ENCODE peak calls at places on chromosomes 12 and 14, in nine cellular contexts. N is left lung; P is colonic mucosa; U is fibroblast of the aortic adventitia; E is kidney epithelial cell; O is CD8-positive, alpha-beta T cell; G is lower leg skin; B is heart right ventricle; Y is coronary artery. X is an unnamed sample.

GRCh38 chr14:51481643-51482042 is 170.1 kb upstream of the FRMD6 start:
- DNase-seq in B (no peak), U (no peak), Y (no peak), N (no peak), E (no peak), G (no peak), O (no peak), P (no peak), X (no peak)

GRCh38 chr14:23321572-23322547 is 603 bp downstream of the PABPN1 start:
- DNase-seq in Y (no peak), U (peak; percentile 46), G (peak; percentile 89), E (no peak), N (peak; percentile 91), B (peak; percentile 44), O (no peak), P (peak; percentile 57), X (peak; percentile 75)

GRCh38 chr12:13702401-13702800 is 279.0 kb downstream of the GRIN2B start:
- DNase-seq in E (no peak), O (no peak), N (no peak), U (no peak), B (no peak), G (no peak), P (no peak), Y (no peak), X (no peak)

GRCh38 chr12:67018105-67018504 is 251.1 kb upstream of the CAND1 start:
- DNase-seq in N (no peak), G (no peak), B (no peak), E (no peak), P (no peak), O (no peak), Y (no peak), U (no peak), X (no peak)

GRCh38 chr12:6267007-6267721 is 43.3 kb upstream of the PLEKHG6 start:
- DNase-seq in B (no peak), Y (no peak), O (no peak), G (no peak), E (peak; percentile 85), N (no peak), U (no peak), P (no peak), X (peak; percentile 68)

GRCh38 chr12:50803230-50803629 is 39.3 kb downstream of the ATF1 start:
- DNase-seq in O (no peak), N (no peak), U (no peak), P (no peak), E (no peak), Y (no peak), G (no peak), B (no peak), X (no peak)

GRCh38 chr12:65656904-65657351 is 167.4 kb upstream of the HMGA2 start:
- DNase-seq in N (no peak), P (no peak), O (no peak), G (no peak), U (peak; percentile 94), B (no peak), E (peak; percentile 95), Y (no peak), X (peak; percentile 95)

GRCh38 chr14:102591372-102591943 is 991 bp upstream of the RCOR1 start:
- DNase-seq in Y (peak; percentile 79), P (peak; percentile 54), O (peak; percentile 2), N (peak; percentile 80), B (peak; percentile 51), E (no peak), G (peak; percentile 91), U (no peak), X (no peak)

GRCh38 chr14:53942970-53943750 is 13.5 kb downstream of the BMP4 start:
- DNase-seq in O (no peak), Y (no peak), N (no peak), E (no peak), B (no peak), U (no peak), G (no peak), P (no peak), X (no peak)

GRCh38 chr12:123150273-123150803 is 552 bp downstream of the PITPNM2 start:
- DNase-seq in Y (no peak), O (no peak), G (peak; percentile 88), E (no peak), B (peak; percentile 54), U (no peak), N (peak; percentile 84), P (peak; percentile 45), X (peak; percentile 15)

GRCh38 chr12:19792028-19792427 is 352.7 kb downstream of the AEBP2 start:
- DNase-seq in Y (no peak), B (no peak), O (no peak), N (no peak), P (no peak), U (no peak), G (no peak), E (no peak), X (no peak)

GRCh38 chr14:30620178-30620577 is 1.9 kb upstream of the SCFD1 start:
- DNase-seq in O (no peak), Y (no peak), N (no peak), E (no peak), U (peak; percentile 43), P (no peak), G (no peak), B (no peak), X (peak; percentile 40)

GRCh38 chr12:120687570-120688289 is 781 bp downstream of the MLEC start:
- DNase-seq in O (no peak), E (no peak), G (no peak), N (no peak), U (peak; percentile 24), P (peak; percentile 63), B (peak; percentile 24), Y (no peak), X (no peak)

GRCh38 chr12:79366374-79366773 is 324.4 kb downstream of the PAWR start:
- DNase-seq in P (no peak), O (no peak), U (no peak), G (no peak), E (no peak), Y (no peak), B (no peak), N (no peak), X (no peak)

GRCh38 chr14:101253948-101254347 is 307.3 kb upstream of the DIO3 start:
- DNase-seq in G (no peak), P (no peak), N (no peak), E (no peak), Y (peak; percentile 41), O (no peak), B (no peak), U (no peak), X (no peak)

GRCh38 chr12:12804011-12804410 is 9.1 kb upstream of the DDX47 start:
- DNase-seq in P (peak; percentile 67), G (no peak), U (no peak), E (no peak), B (no peak), O (no peak), Y (no peak), N (no peak), X (peak; percentile 86)

GRCh38 chr12:114186241-114187002 is 219.5 kb downstream of the TBX5 start:
- DNase-seq in B (no peak), N (no peak), G (peak; percentile 53), O (no peak), P (no peak), U (no peak), E (no peak), Y (no peak), X (no peak)

GRCh38 chr12:113881588-113881987 is 84.5 kb downstream of the RBM19 start:
- DNase-seq in P (no peak), G (no peak), E (no peak), U (no peak), N (no peak), O (no peak), B (no peak), Y (no peak), X (no peak)

GRCh38 chr14:51860164-51860835 is at the start of gene GNG2:
- DNase-seq in N (peak; percentile 96), B (peak; percentile 78), Y (no peak), O (peak; percentile 72), G (peak; percentile 95), P (peak; percentile 88), E (peak; percentile 28), U (peak; percentile 56), X (peak; percentile 68)

GRCh38 chr12:13609874-13610273 is 371.5 kb downstream of the GRIN2B start:
- DNase-seq in N (no peak), U (no peak), P (no peak), Y (no peak), G (no peak), B (no peak), O (no peak), E (no peak), X (no peak)

GRCh38 chr12:3885179-3886094 is 12.2 kb upstream of the PARP11 start:
- DNase-seq in G (no peak), O (peak; percentile 29), B (peak; percentile 35), Y (no peak), U (peak; percentile 75), N (no peak), E (no peak), P (peak; percentile 29), X (peak; percentile 48)

GRCh38 chr12:14547571-14547970 is 20.1 kb downstream of the PLBD1 start:
- DNase-seq in Y (no peak), P (no peak), O (no peak), E (no peak), B (no peak), N (no peak), G (no peak), U (no peak), X (no peak)

GRCh38 chr12:7302536-7303113 is 1.2 kb upstream of the ACSM4 start:
- DNase-seq in N (no peak), B (no peak), P (no peak), O (no peak), U (no peak), E (no peak), G (no peak), Y (no peak), X (no peak)
- TF ChIP-seq CTCF in N (no peak), B (no peak), P (no peak), O (no peak), U (no peak), E (no peak), G (no peak), Y (no peak), X (no peak)

GRCh38 chr12:116876151-116876869 is 4.9 kb downstream of the HRK start:
- DNase-seq in G (no peak), P (no peak), E (no peak), U (no peak), Y (no peak), O (no peak), B (no peak), N (no peak), X (no peak)
- H3K4me3 ChIP-seq in G (no peak overlapping the region), P (no peak overlapping the region), E (no peak overlapping the region), U (no peak overlapping the region), Y (no peak overlapping the region), O (no peak overlapping the region), B (no peak overlapping the region), N (no peak overlapping the region), X (no peak overlapping the region)

GRCh38 chr12:52141306-52141705 is 50.5 kb downstream of the KRT80 start:
- DNase-seq in N (no peak), O (no peak), G (no peak), Y (peak; percentile 62), B (no peak), U (no peak), P (no peak), E (no peak), X (no peak)
- TF ChIP-seq CTCF in N (no peak), O (no peak), G (no peak), Y (no peak), B (no peak), U (no peak), P (no peak), E (peak; percentile 7), X (no peak)

DNA sequence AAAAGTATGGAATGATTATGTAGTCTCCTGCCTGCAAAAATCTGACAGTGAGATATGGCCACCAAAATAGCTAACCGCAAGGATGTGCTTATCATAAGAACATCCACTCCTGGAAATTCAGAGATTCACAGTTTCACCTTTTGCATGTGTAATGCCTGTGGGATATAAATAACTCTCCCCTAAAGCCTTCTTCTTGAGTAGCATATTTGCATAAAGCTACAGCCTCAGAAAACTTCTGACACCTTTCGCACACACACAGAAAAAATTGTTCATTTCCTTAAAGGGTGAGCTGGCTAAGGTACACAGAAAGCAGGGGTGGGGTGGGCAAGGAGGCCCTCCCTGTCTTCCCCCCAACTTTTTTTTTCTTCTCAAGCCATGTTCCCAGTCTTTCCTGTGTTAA is 3.1 kb upstream of the IGF1 start:
- DNase-seq in P (no peak), G (no peak), E (no peak), N (no peak), Y (no peak), B (no peak), U (no peak), O (no peak), X (no peak)
- H3K4me3 ChIP-seq in P (no peak overlapping the region), G (no peak overlapping the region), E (no peak overlapping the region), N (no peak overlapping the region), Y (no peak overlapping the region), B (no peak overlapping the region), U (no peak overlapping the region), O (no peak overlapping the region), X (no peak overlapping the region)